ENCODE peak calls at places on chromosomes 11 and 22, in nine cellular contexts. X, R, Z, L, A, I, M, F and G are unnamed samples.

GRCh38 chr11:8814209-8814922 is 96.6 kb upstream of the AKIP1 start:
- DNase-seq in X (no peak), R (no peak), Z (no peak), L (no peak), A (no peak), I (no peak), M (no peak), F (no peak), G (no peak)

GRCh38 chr11:76699461-76700091 is 29.0 kb upstream of the LRRC32 start:
- DNase-seq in X (no peak), R (no peak), Z (no peak), L (no peak), A (no peak), I (no peak), M (no peak), F (no peak), G (peak)

GRCh38 chr22:17672417-17672991 is 33.9 kb downstream of the BCL2L13 start:
- DNase-seq in X (no peak), R (peak), Z (no peak), L (no peak), A (no peak), I (no peak), M (no peak), F (no peak), G (no peak)

GRCh38 chr11:66891849-66892660 is 35.2 kb downstream of the LRFN4 start:
- DNase-seq in X (peak), R (no peak), Z (peak), L (no peak), A (peak), I (no peak), M (no peak), F (no peak), G (peak)

GRCh38 chr11:83835423-83835822 is 549.3 kb upstream of the CCDC90B start:
- DNase-seq in X (no peak), R (no peak), Z (no peak), L (no peak), A (no peak), I (no peak), M (no peak), F (no peak), G (no peak)

GRCh38 chr11:101759771-101760450 is 154.9 kb upstream of the CEP126 start:
- DNase-seq in X (no peak), R (no peak), Z (no peak), L (no peak), A (no peak), I (no peak), M (no peak), F (no peak), G (peak)

GRCh38 chr11:126723665-126724045 is 276.9 kb downstream of the KIRREL3 start:
- DNase-seq in X (no peak), R (no peak), Z (no peak), L (no peak), A (no peak), I (no peak), M (no peak), F (no peak), G (no peak)

GRCh38 chr11:95081412-95081811 is 8.2 kb upstream of the ENDOD1 start:
- DNase-seq in X (no peak), R (peak), Z (no peak), L (peak), A (no peak), I (peak), M (no peak), F (peak), G (peak)

GRCh38 chr11:74929431-74930363 is 19.2 kb downstream of the XRRA1 start:
- DNase-seq in X (peak), R (peak), Z (peak), L (peak), A (peak), I (peak), M (peak), F (peak), G (peak)

GRCh38 chr11:359181-359714 is 10.1 kb upstream of the B4GALNT4 start:
- DNase-seq in X (no peak), R (no peak), Z (no peak), L (no peak), A (no peak), I (no peak), M (no peak), F (no peak), G (peak)

GRCh38 chr22:45101828-45102227 is 61.9 kb upstream of the NUP50 start:
- DNase-seq in X (no peak), R (peak), Z (peak), L (peak), A (peak), I (no peak), M (peak), F (peak), G (peak)

GRCh38 chr11:20360650-20361049 is 2.9 kb upstream of the HTATIP2 start:
- DNase-seq in X (no peak), R (no peak), Z (no peak), L (no peak), A (peak), I (no peak), M (no peak), F (no peak), G (peak)